ENCODE peak calls at places on chromosomes 1 and 21, in eight cellular contexts. E is AG09309; K is progenitor cell of endocrine pancreas; D is heart right ventricle; R is activated CD8-positive, alpha-beta T cell treated with anti-CD3 and anti-CD28 coated beads for 36 hours; L is cardiac muscle cell; V is nephron progenitor cell; J is Peyer's patch. I is an unnamed sample.

GRCh38 chr1:9651565-9652378 is at the start of gene PIK3CD:
- DNase-seq in E (no peak), K (peak; percentile 50), D (no peak), R (peak; percentile 59), L (peak; percentile 63), V (peak; percentile 75), J (peak; percentile 54), I (peak; percentile 67)

GRCh38 chr1:110321045-110321444 is 18.1 kb upstream of the RBM15 start:
- DNase-seq in E (no peak), K (no peak), D (no peak), R (no peak), L (no peak), V (no peak), J (no peak), I (no peak)

GRCh38 chr1:26887125-26887524 is 3.0 kb downstream of the GPN2 start:
- DNase-seq in E (no peak), K (no peak), D (no peak), R (peak; percentile 27), L (peak; percentile 61), V (no peak), J (no peak), I (no peak)

GRCh38 chr21:42704861-42705260 is 51.4 kb downstream of the PDE9A start:
- DNase-seq in E (no peak), K (no peak), D (no peak), R (no peak), L (no peak), V (no peak), J (no peak), I (no peak)

GRCh38 chr1:145891143-145891542 is 5.5 kb upstream of the ANKRD35 start:
- DNase-seq in E (no peak), K (no peak), D (no peak), R (no peak), L (peak; percentile 68), V (no peak), J (no peak), I (no peak)

GRCh38 chr1:194717941-194718340 is 1531.5 kb upstream of the B3GALT2 start:
- DNase-seq in E (no peak), K (no peak), D (no peak), R (no peak), L (no peak), V (no peak), J (no peak), I (no peak)

GRCh38 chr1:77057994-77058585 is 161.1 kb downstream of the PIGK start:
- DNase-seq in E (no peak), K (no peak), D (no peak), R (no peak), L (no peak), V (no peak), J (no peak), I (no peak)

GRCh38 chr1:159012495-159012894 is 2.8 kb downstream of the IFI16 start:
- DNase-seq in E (no peak), K (no peak), D (peak; percentile 10), R (peak; percentile 85), L (peak; percentile 45), V (no peak), J (peak; percentile 67), I (no peak)

GRCh38 chr21:43885721-43886120 is 20.7 kb downstream of the AGPAT3 start:
- DNase-seq in E (no peak), K (no peak), D (no peak), R (no peak), L (no peak), V (no peak), J (no peak), I (no peak)

GRCh38 chr1:27602510-27603319 is 1.2 kb downstream of the AHDC1 start:
- DNase-seq in E (no peak), K (peak; percentile 33), D (peak; percentile 69), R (peak; percentile 48), L (no peak), V (peak; percentile 66), J (peak; percentile 65), I (peak; percentile 75)

GRCh38 chr1:246587606-246588005 is 21.4 kb downstream of the CNST start:
- DNase-seq in E (no peak), K (no peak), D (no peak), R (no peak), L (peak; percentile 82), V (no peak), J (no peak), I (no peak)

GRCh38 chr1:93615201-93616150 is 66.2 kb downstream of the BCAR3 start:
- DNase-seq in E (peak; percentile 86), K (no peak), D (no peak), R (peak; percentile 79), L (peak; percentile 77), V (no peak), J (peak; percentile 27), I (peak; percentile 78)

GRCh38 chr1:71908313-71908712 is 374.0 kb downstream of the NEGR1 start:
- DNase-seq in E (no peak), K (no peak), D (no peak), R (no peak), L (no peak), V (no peak), J (no peak), I (no peak)

GRCh38 chr1:150979007-150979722 is 2.9 kb upstream of the ANXA9 start:
- DNase-seq in E (peak; percentile 53), K (peak; percentile 85), D (peak; percentile 88), R (peak; percentile 96), L (peak; percentile 93), V (peak; percentile 92), J (peak; percentile 92), I (peak; percentile 91)

GRCh38 chr1:99281109-99281508 is 16.8 kb downstream of the PLPPR4 start:
- DNase-seq in E (no peak), K (no peak), D (no peak), R (no peak), L (no peak), V (no peak), J (no peak), I (no peak)

GRCh38 chr1:109948285-109948630 is 36.3 kb upstream of the AHCYL1 start:
- DNase-seq in E (no peak), K (no peak), D (no peak), R (no peak), L (no peak), V (no peak), J (no peak), I (no peak)

GRCh38 chr1:150563340-150564038 is 14.3 kb downstream of the ADAMTSL4 start:
- DNase-seq in E (no peak), K (no peak), D (no peak), R (peak; percentile 64), L (peak; percentile 56), V (no peak), J (no peak), I (no peak)

GRCh38 chr1:24418898-24419628 is 3.5 kb downstream of the NIPAL3 start:
- DNase-seq in E (no peak), K (no peak), D (no peak), R (peak; percentile 24), L (peak; percentile 66), V (no peak), J (no peak), I (no peak)

GRCh38 chr1:206658264-206658980 is 23.1 kb downstream of the DYRK3 start:
- DNase-seq in E (no peak), K (peak; percentile 34), D (no peak), R (peak; percentile 67), L (peak; percentile 32), V (peak; percentile 63), J (peak; percentile 47), I (peak; percentile 74)

GRCh38 chr1:79188371-79188770 is 181.8 kb upstream of the ADGRL4 start:
- DNase-seq in E (no peak), K (no peak), D (no peak), R (no peak), L (peak; percentile 50), V (no peak), J (no peak), I (no peak)

GRCh38 chr1:244239261-244239770 is 188.2 kb downstream of the ZBTB18 start:
- DNase-seq in E (no peak), K (no peak), D (no peak), R (no peak), L (no peak), V (no peak), J (no peak), I (peak; percentile 41)

GRCh38 chr1:231059566-231060193 is 19.6 kb upstream of the FAM89A start:
- DNase-seq in E (no peak), K (no peak), D (no peak), R (no peak), L (peak; percentile 25), V (no peak), J (no peak), I (no peak)

GRCh38 chr1:209937996-209938959 is at the start of gene SYT14:
- DNase-seq in E (no peak), K (peak; percentile 50), D (no peak), R (no peak), L (peak; percentile 72), V (peak; percentile 69), J (no peak), I (peak; percentile 39)
- TF ChIP-seq CTCF in E (no peak), K (peak; percentile 50), D (no peak), R (no peak), L (peak; percentile 8), V (no peak), J (no peak), I (no peak)

GRCh38 chr1:29236993-29237905 is 927 bp downstream of the PTPRU start:
- DNase-seq in E (no peak), K (peak; percentile 42), D (peak; percentile 21), R (peak; percentile 18), L (peak; percentile 75), V (peak; percentile 74), J (no peak), I (peak; percentile 61)
- TF ChIP-seq CTCF in E (no peak), K (no peak), D (no peak), R (no peak), L (no peak), V (no peak), J (no peak), I (no peak)

GRCh38 chr1:63575340-63575826 is 17.8 kb upstream of the PGM1 start:
- DNase-seq in E (no peak), K (no peak), D (no peak), R (no peak), L (peak; percentile 49), V (no peak), J (no peak), I (no peak)
- TF ChIP-seq CTCF in E (peak; percentile 40), K (peak; percentile 82), D (peak; percentile 77), R (peak; percentile 87), L (peak; percentile 61), V (peak; percentile 94), J (peak; percentile 75), I (peak; percentile 35)

GRCh38 chr1:155725142-155725541 is 36.3 kb downstream of the DAP3 start:
- DNase-seq in E (no peak), K (no peak), D (no peak), R (no peak), L (no peak), V (no peak), J (no peak), I (no peak)

DNA sequence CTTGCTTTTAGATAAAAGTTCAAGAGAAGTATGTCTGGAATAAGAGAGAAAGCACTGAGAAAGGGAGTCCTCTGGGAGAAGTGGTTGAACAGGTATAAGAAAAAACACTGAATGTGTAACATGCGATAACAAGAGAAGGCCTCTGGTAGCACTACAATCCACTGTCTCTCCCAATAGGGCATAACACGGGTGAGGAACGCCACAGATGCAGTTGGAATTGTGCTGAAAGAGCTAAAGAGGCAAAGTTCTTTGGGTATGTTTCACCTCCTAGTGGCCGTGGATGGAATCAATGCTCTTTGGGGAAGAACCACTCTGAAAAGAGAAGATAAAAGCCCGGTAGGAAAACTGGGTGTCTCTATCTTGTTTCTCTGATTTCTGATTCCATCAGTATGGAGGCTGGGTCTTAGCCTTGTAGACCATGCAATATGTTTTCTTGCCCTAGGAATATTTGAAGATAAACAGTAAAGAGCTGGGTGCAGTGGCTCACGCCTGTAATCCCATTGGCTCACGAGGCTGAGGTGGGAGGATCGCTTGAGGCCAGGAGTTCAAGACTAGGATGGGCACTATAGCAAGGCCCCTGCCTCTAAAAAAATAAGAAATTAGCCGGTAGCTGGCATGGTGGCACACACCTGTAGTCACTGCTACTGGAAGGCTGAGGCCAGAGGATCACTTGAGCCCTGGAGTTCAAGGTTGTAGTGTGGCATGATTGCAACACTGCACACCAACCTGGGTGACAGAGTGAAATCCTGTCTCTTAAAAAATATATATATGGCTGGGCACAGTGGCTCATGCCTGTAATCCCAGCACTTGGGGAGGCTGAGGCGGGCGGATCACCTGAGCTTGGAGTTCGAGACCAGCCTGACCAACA is 40.4 kb downstream of the DAP3 start:
- DNase-seq in E (peak; percentile 25), K (peak; percentile 24), D (peak; percentile 43), R (peak; percentile 50), L (peak; percentile 81), V (peak; percentile 47), J (peak; percentile 30), I (peak; percentile 22)
- TF ChIP-seq CTCF in E (peak; percentile 71), K (peak; percentile 63), D (peak; percentile 54), R (peak; percentile 59), L (peak; percentile 76), V (peak; percentile 62), J (peak; percentile 65), I (peak; percentile 59)